ENCODE peak calls at places on chromosome 7, in four cellular contexts. I is tibial nerve, U is A549, M is left ventricle myocardium inferior. K is an unnamed sample.

GRCh38 chr7:55325371-55325792 is 39.8 kb upstream of the LANCL2 start:
- DNase-seq in I (no peak), U (no peak), M (peak), K (peak)

GRCh38 chr7:10974717-10975032 is 1.0 kb downstream of the PHF14 start:
- DNase-seq in I (no peak), U (no peak), M (no peak), K (no peak)

GRCh38 chr7:12584940-12585339 is 14.4 kb downstream of the SCIN start:
- DNase-seq in I (no peak), U (peak), M (no peak), K (peak)

GRCh38 chr7:150335101-150335773 is 6.2 kb downstream of the RARRES2 start:
- DNase-seq in I (no peak), U (no peak), M (no peak), K (no peak)

GRCh38 chr7:140478361-140479061 is 794 bp downstream of the MKRN1 start:
- DNase-seq in I (no peak), U (peak), M (peak), K (peak)

GRCh38 chr7:96337519-96337918 is 15.6 kb upstream of the SLC25A13 start:
- DNase-seq in I (no peak), U (no peak), M (no peak), K (no peak)

GRCh38 chr7:98163704-98164478 is 47.3 kb upstream of the BHLHA15 start:
- DNase-seq in I (no peak), U (no peak), M (no peak), K (no peak)

GRCh38 chr7:66415659-66416265 is 210.6 kb downstream of the TPST1 start:
- DNase-seq in I (no peak), U (no peak), M (no peak), K (no peak)

GRCh38 chr7:159008055-159008405 is 136.6 kb downstream of the VIPR2 start:
- DNase-seq in I (no peak), U (no peak), M (no peak), K (no peak)

GRCh38 chr7:142359694-142360279 is 101.9 kb upstream of the PRSS58 start:
- DNase-seq in I (no peak), U (no peak), M (no peak), K (no peak)

GRCh38 chr7:129434846-129435318 is 650 bp downstream of the STRIP2 start:
- DNase-seq in I (no peak), U (no peak), M (no peak), K (no peak)

GRCh38 chr7:50368366-50368765 is 63.9 kb downstream of the IKZF1 start:
- DNase-seq in I (no peak), U (no peak), M (no peak), K (no peak)

GRCh38 chr7:73762659-73762999 is 7.4 kb downstream of the CLDN3 start:
- DNase-seq in I (no peak), U (no peak), M (no peak), K (no peak)

GRCh38 chr7:135958173-135958572 is 19.0 kb downstream of the MTPN start:
- DNase-seq in I (no peak), U (no peak), M (no peak), K (no peak)

GRCh38 chr7:77266162-77266807 is 66.7 kb upstream of the FGL2 start:
- DNase-seq in I (no peak), U (no peak), M (no peak), K (no peak)

GRCh38 chr7:158432369-158433270 is 155.0 kb downstream of the PTPRN2 start:
- DNase-seq in I (no peak), U (peak), M (no peak), K (no peak)

GRCh38 chr7:45215611-45216062 is 58.0 kb downstream of the RAMP3 start:
- DNase-seq in I (no peak), U (no peak), M (no peak), K (no peak)

GRCh38 chr7:108348913-108349312 is 107.3 kb downstream of the NRCAM start:
- DNase-seq in I (no peak), U (peak), M (no peak), K (no peak)

GRCh38 chr7:36278069-36278766 is 111.4 kb upstream of the ANLN start:
- DNase-seq in I (no peak), U (no peak), M (no peak), K (no peak)

GRCh38 chr7:34361663-34362250 is 296.3 kb upstream of the NPSR1 start:
- DNase-seq in I (no peak), U (no peak), M (no peak), K (no peak)

GRCh38 chr7:112080441-112080840 is 125.8 kb downstream of the DOCK4 start:
- DNase-seq in I (no peak), U (peak), M (no peak), K (no peak)

GRCh38 chr7:141151726-141152125 is 77.9 kb downstream of the TMEM178B start:
- DNase-seq in I (no peak), U (no peak), M (no peak), K (no peak)

GRCh38 chr7:28623105-28623730 is 210.9 kb downstream of the CREB5 start:
- DNase-seq in I (no peak), U (no peak), M (no peak), K (no peak)

GRCh38 chr7:151694441-151694827 is 174.7 kb upstream of the RHEB start:
- DNase-seq in I (no peak), U (no peak), M (no peak), K (no peak)

GRCh38 chr7:11054033-11054432 is 80.4 kb downstream of the PHF14 start:
- DNase-seq in I (no peak), U (no peak), M (no peak), K (no peak)

GRCh38 chr7:150856303-150857275 is 4.3 kb downstream of the AOC1 start:
- DNase-seq in I (no peak), U (no peak), M (no peak), K (no peak)

GRCh38 chr7:101630591-101630990 is 1.5 kb upstream of the MYL10 start:
- DNase-seq in I (no peak), U (no peak), M (no peak), K (no peak)

GRCh38 chr7:128115821-128116723 is 84.8 kb upstream of the LRRC4 start:
- DNase-seq in I (no peak), U (no peak), M (no peak), K (no peak)

GRCh38 chr7:129074994-129075393 is 20.1 kb upstream of the TNPO3 start:
- DNase-seq in I (no peak), U (no peak), M (no peak), K (no peak)

GRCh38 chr7:50798126-50798525 is 15.4 kb upstream of the GRB10 start:
- DNase-seq in I (no peak), U (no peak), M (no peak), K (no peak)

GRCh38 chr7:151251328-151251925 is 2.9 kb upstream of the SMARCD3 start:
- DNase-seq in I (no peak), U (peak), M (peak), K (peak)

GRCh38 chr7:35646289-35647033 is 48.5 kb downstream of the HERPUD2 start:
- DNase-seq in I (no peak), U (no peak), M (no peak), K (no peak)

GRCh38 chr7:108310351-108310750 is 145.9 kb downstream of the NRCAM start:
- DNase-seq in I (no peak), U (no peak), M (no peak), K (no peak)

GRCh38 chr7:79528421-79528820 is 75.0 kb upstream of the MAGI2 start:
- DNase-seq in I (no peak), U (no peak), M (no peak), K (no peak)

GRCh38 chr7:28346972-28347371 is 65.3 kb upstream of the CREB5 start:
- DNase-seq in I (no peak), U (no peak), M (no peak), K (no peak)

GRCh38 chr7:9125246-9125645 is 691.8 kb downstream of the NXPH1 start:
- DNase-seq in I (no peak), U (no peak), M (no peak), K (no peak)

GRCh38 chr7:30869794-30870491 is 41.7 kb upstream of the AQP1 start:
- DNase-seq in I (no peak), U (no peak), M (peak), K (peak)

GRCh38 chr7:25752967-25753791 is 398.8 kb upstream of the NFE2L3 start:
- DNase-seq in I (no peak), U (no peak), M (no peak), K (no peak)

DNA sequence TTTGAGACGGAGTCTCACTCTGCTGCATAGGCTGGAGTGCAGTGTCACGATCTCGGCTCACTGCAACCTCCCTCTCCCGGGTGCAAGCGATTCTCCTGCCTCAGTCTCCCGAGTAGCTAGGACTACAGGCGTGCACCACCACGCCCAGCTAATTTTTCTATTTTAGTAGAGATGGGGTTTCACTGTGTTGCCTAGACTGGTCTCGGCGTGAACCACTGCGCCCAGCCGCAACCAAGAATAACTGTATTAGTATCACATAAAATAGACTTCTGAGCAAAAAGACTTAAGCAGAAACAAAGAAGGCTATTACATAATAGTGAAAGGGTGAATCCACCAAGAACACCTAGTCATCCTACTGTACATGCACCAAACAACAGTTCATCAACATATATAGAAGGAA is 67.6 kb upstream of the TFEC start:
- DNase-seq in I (no peak), U (no peak), M (no peak), K (no peak)
- TF ChIP-seq CTCF in I (no peak), U (no peak), M (no peak), K (no peak)

DNA sequence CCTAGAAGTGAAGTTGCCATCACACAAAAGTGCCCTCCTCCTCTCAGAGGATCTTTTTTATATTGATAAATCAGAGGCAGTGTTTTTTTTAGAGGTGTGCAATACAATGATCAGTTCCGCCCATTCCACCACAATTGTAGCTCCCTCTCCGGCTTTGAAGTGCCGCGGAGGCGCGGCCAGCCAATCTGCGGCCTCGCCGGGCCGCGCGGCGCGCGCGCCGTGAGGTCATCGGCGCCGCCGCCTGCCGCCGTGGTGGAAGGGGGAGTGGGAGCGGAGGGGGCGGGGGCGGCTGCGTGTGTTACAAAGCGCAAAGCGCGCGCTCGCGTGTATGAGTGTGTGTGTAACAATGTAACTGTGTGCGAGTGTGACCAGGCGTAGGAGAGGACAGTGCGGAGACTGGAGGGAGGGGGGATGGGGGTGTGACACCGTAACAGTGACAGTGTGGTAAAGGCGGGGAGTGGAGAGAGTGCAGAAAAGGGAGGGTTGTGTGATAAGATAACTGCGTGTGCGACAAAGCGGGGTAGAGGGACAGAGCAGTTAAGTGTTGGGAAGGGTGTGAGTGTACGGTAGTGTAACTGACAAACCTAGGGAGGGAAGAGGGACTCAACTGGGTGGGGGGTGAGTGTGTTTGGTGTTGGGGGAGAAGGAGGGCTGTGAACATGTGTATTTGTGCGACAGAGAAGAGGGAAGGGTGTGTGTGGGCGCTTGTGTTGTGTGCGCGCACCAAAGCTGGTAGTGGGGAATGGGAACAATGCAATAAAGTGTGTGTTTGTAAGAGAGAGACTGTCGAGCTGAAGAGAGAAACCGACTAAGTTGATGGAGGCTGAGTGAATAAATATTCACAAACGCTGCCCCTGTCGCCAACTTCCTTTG is at the start of gene SP8:
- DNase-seq in I (no peak), U (no peak), M (no peak), K (peak)
- H3K4me3 ChIP-seq in I (peak), U (peak), M (peak), K (peak)

GRCh38 chr7:42193457-42194111 is 43.4 kb downstream of the GLI3 start:
- DNase-seq in I (no peak), U (no peak), M (no peak), K (no peak)
- H3K27ac ChIP-seq in I (no peak), U (no peak), M (peak), K (no peak)

DNA sequence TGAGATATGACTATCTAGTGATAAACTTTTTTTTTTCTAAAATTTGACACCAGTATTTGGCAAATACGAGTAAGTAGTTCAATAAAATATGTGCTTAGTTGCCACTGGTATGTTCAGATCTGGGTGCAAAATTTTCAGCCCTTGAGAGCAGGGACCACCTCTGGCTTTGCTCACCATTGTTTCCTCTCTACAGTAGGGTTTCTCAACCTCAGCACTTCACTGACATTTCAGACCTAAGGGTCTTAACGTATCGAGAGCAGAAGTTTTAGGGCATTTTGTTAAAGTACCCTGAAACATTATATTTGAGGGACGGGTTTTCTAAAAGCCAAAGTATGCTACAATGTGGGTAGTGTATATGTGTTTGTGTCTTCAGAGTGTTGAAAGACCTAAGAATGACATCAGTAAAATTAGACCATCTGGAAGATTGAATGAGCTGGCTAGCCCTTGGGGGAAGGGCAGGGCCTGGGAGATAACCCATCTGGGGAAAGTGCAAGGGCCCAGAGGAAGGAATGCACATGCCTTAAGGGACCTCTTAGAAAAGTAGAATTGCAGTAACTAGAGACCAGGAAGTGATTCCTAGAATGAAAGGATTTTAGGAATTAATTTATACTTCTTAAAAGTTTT is 11.8 kb downstream of the BZW2 start:
- DNase-seq in I (no peak), U (peak), M (peak), K (peak)
- TF ChIP-seq CTCF in I (no peak), U (no peak), M (no peak), K (no peak)

DNA sequence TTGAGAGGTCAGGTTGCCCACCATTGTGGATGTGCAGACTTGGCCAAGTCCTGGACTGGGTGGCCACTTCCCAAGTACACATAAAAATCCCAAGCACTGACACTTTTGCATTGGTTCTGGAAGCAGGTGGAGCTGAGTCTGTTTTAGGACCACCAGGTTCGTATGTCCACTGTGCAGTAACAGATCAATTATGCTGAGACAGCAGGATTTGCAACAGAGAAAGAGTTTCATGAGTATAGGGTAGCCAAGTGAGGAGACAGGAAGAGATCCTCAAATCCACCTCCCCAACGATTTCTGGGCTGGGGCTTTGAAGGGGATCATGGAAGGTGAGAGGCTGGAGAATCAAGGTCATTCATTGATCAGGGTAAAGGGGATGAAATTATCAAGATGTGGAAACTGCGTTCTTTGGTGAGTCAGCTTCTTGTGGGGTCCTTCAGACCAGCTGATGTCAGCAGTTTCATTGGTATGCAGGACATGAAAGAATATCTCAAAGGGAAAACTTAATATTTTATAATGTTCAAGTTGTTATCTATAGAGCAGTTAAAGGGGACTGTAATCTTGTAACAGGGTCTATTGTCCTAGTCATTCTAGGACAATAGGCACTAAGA is 277.7 kb downstream of the GALNT17 start:
- DNase-seq in I (no peak), U (no peak), M (no peak), K (no peak)
- H3K4me3 ChIP-seq in I (no peak), U (no peak), M (no peak), K (no peak)

GRCh38 chr7:19284136-19284535 is 138.9 kb upstream of the FERD3L start:
- DNase-seq in I (no peak), U (no peak), M (no peak), K (no peak)
- H3K27ac ChIP-seq in I (no peak), U (no peak), M (no peak), K (no peak)

GRCh38 chr7:106984034-106984433 is 60.5 kb upstream of the PRKAR2B start:
- DNase-seq in I (no peak), U (no peak), M (no peak), K (no peak)

GRCh38 chr7:106979551-106980357 is 64.8 kb upstream of the PRKAR2B start:
- DNase-seq in I (no peak), U (no peak), M (no peak), K (no peak)

GRCh38 chr7:106982415-106982814 is 62.1 kb upstream of the PRKAR2B start:
- DNase-seq in I (no peak), U (no peak), M (no peak), K (no peak)

GRCh38 chr7:106980358-106980685 is 64.2 kb upstream of the PRKAR2B start:
- DNase-seq in I (no peak), U (no peak), M (no peak), K (no peak)

GRCh38 chr7:106978425-106979386 is 65.8 kb upstream of the PRKAR2B start:
- DNase-seq in I (no peak), U (peak), M (no peak), K (no peak)
- TF ChIP-seq CTCF in I (no peak), U (no peak), M (no peak), K (peak)

K was measured in heart right ventricle.